ENCODE peak calls at places on chromosomes 2 and 18, in eight cellular contexts. Q is left colon; P is activated effector memory CD4-positive, alpha-beta T cell treated with anti-CD3 and anti-CD28 coated beads, Interleukin-2, amount 50 U/mL, for 16 hours; X is spleen; A is stimulated activated CD8-positive, alpha-beta memory T cell treated with anti-CD3 and anti-CD28 coated beads, Interleukin-15, amount 100 ng/mL, for 24 hours; B is DMS153; H is HTR-8/SVneo; R is mesenteric fat pad. G is an unnamed sample.

GRCh38 chr18:49768051-49768391 is 45.3 kb downstream of the ACAA2 start:
- DNase-seq in Q (no peak), P (no peak), X (no peak), A (no peak), B (no peak), H (peak; percentile 38), R (no peak), G (peak; percentile 64)

GRCh38 chr2:15023231-15023630 is 390.7 kb downstream of the LRATD1 start:
- DNase-seq in Q (no peak), P (no peak), X (no peak), A (no peak), B (no peak), H (no peak), R (no peak), G (no peak)

GRCh38 chr2:40197121-40197520 is 254.8 kb downstream of the SLC8A1 start:
- DNase-seq in Q (no peak), P (no peak), X (no peak), A (no peak), B (no peak), H (no peak), R (no peak), G (no peak)

GRCh38 chr2:237264480-237265219 is 149.3 kb downstream of the COL6A3 start:
- DNase-seq in Q (no peak), P (no peak), X (no peak), A (no peak), B (no peak), H (no peak), R (no peak), G (no peak)

GRCh38 chr2:5777089-5777488 is 84.9 kb downstream of the SOX11 start:
- DNase-seq in Q (no peak), P (no peak), X (no peak), A (no peak), B (peak; percentile 23), H (no peak), R (no peak), G (peak; percentile 42)

GRCh38 chr2:113128386-113128664 is 927 bp downstream of the IL1RN start:
- DNase-seq in Q (no peak), P (no peak), X (peak; percentile 58), A (no peak), B (no peak), H (no peak), R (no peak), G (no peak)

GRCh38 chr18:62925031-62925688 is 209.8 kb downstream of the PHLPP1 start:
- DNase-seq in Q (no peak), P (no peak), X (no peak), A (no peak), B (no peak), H (no peak), R (no peak), G (no peak)

GRCh38 chr2:50401772-50402653 is 629.9 kb downstream of the NRXN1 start:
- DNase-seq in Q (no peak), P (no peak), X (no peak), A (no peak), B (no peak), H (peak; percentile 6), R (no peak), G (no peak)

GRCh38 chr18:33540392-33540791 is 37.6 kb upstream of the ASXL3 start:
- DNase-seq in Q (no peak), P (no peak), X (no peak), A (no peak), B (no peak), H (no peak), R (no peak), G (no peak)

GRCh38 chr2:19321946-19322345 is 36.5 kb downstream of the OSR1 start:
- DNase-seq in Q (no peak), P (no peak), X (no peak), A (no peak), B (no peak), H (no peak), R (no peak), G (no peak)

GRCh38 chr2:122055541-122055940 is 300.1 kb downstream of the TSN start:
- DNase-seq in Q (no peak), P (no peak), X (no peak), A (no peak), B (no peak), H (no peak), R (no peak), G (no peak)

GRCh38 chr18:22399949-22400348 is 17.8 kb downstream of the CTAGE1 start:
- DNase-seq in Q (no peak), P (no peak), X (no peak), A (no peak), B (no peak), H (no peak), R (no peak), G (no peak)

GRCh38 chr2:26904839-26905238 is 56.9 kb downstream of the DPYSL5 start:
- DNase-seq in Q (no peak), P (no peak), X (no peak), A (no peak), B (no peak), H (no peak), R (no peak), G (no peak)

GRCh38 chr18:56641714-56642331 is 3.4 kb upstream of the TXNL1 start:
- DNase-seq in Q (no peak), P (no peak), X (no peak), A (no peak), B (no peak), H (no peak), R (no peak), G (no peak)

GRCh38 chr2:202005272-202005887 is 28.3 kb upstream of the FZD7 start:
- DNase-seq in Q (no peak), P (no peak), X (no peak), A (no peak), B (no peak), H (no peak), R (no peak), G (no peak)

GRCh38 chr2:28310107-28310506 is 82.6 kb upstream of the FOSL2 start:
- DNase-seq in Q (no peak), P (no peak), X (no peak), A (no peak), B (no peak), H (no peak), R (no peak), G (no peak)

GRCh38 chr18:506264-506663 is 5.8 kb upstream of the COLEC12 start:
- DNase-seq in Q (no peak), P (no peak), X (no peak), A (no peak), B (no peak), H (no peak), R (no peak), G (no peak)

GRCh38 chr2:55403177-55403998 is 16.3 kb downstream of the CCDC88A start:
- DNase-seq in Q (no peak), P (no peak), X (no peak), A (no peak), B (no peak), H (no peak), R (no peak), G (no peak)

GRCh38 chr18:3104190-3105054 is 91.5 kb upstream of the LPIN2 start:
- DNase-seq in Q (no peak), P (no peak), X (no peak), A (no peak), B (no peak), H (peak; percentile 37), R (no peak), G (no peak)

GRCh38 chr18:23629444-23629946 is 33.2 kb downstream of the ANKRD29 start:
- DNase-seq in Q (peak; percentile 46), P (no peak), X (no peak), A (no peak), B (peak; percentile 59), H (no peak), R (no peak), G (no peak)

GRCh38 chr2:61538920-61539559 is 884 bp upstream of the XPO1 start:
- DNase-seq in Q (peak; percentile 27), P (peak; percentile 81), X (no peak), A (no peak), B (peak; percentile 47), H (no peak), R (no peak), G (no peak)

GRCh38 chr2:239312081-239312501 is 88.7 kb downstream of the HDAC4 start:
- DNase-seq in Q (no peak), P (peak; percentile 47), X (peak; percentile 60), A (no peak), B (no peak), H (no peak), R (peak; percentile 84), G (no peak)

GRCh38 chr2:134290363-134290762 is 36.5 kb downstream of the MGAT5 start:
- DNase-seq in Q (no peak), P (no peak), X (no peak), A (no peak), B (no peak), H (no peak), R (no peak), G (no peak)

GRCh38 chr2:96097951-96098823 is 18.2 kb downstream of the ADRA2B start:
- DNase-seq in Q (no peak), P (peak; percentile 27), X (peak; percentile 44), A (no peak), B (no peak), H (no peak), R (peak; percentile 62), G (no peak)

GRCh38 chr18:48949606-48950535 is 894 bp downstream of the SMAD7 start:
- DNase-seq in Q (no peak), P (peak; percentile 71), X (peak; percentile 87), A (no peak), B (no peak), H (no peak), R (no peak), G (peak; percentile 75)

GRCh38 chr2:191166111-191166755 is 15.4 kb upstream of the STAT4 start:
- DNase-seq in Q (no peak), P (no peak), X (no peak), A (no peak), B (peak; percentile 76), H (peak; percentile 61), R (no peak), G (peak; percentile 10)

GRCh38 chr2:240810199-240810598 is 9.8 kb downstream of the KIF1A start:
- DNase-seq in Q (no peak), P (no peak), X (no peak), A (no peak), B (no peak), H (no peak), R (no peak), G (no peak)

GRCh38 chr2:172085460-172086159 is at the start of gene DLX1:
- DNase-seq in Q (no peak), P (no peak), X (peak; percentile 79), A (no peak), B (no peak), H (peak; percentile 52), R (no peak), G (no peak)

GRCh38 chr2:86249843-86250402 is 50.7 kb downstream of the MRPL35 start:
- DNase-seq in Q (peak; percentile 65), P (no peak), X (no peak), A (no peak), B (no peak), H (no peak), R (peak; percentile 39), G (no peak)

G was measured in PC-9.